ENCODE peak calls at places on chromosomes 11 and 22, in four cellular contexts. M is prostate gland, Z is substantia nigra, F is NCI-H2081 treated with DMSO at 0.1 percent for 48 hours. K is an unnamed sample.

GRCh38 chr11:65960824-65961266 is 689 bp upstream of the SART1 start:
- DNase-seq in M (no peak), Z (no peak), F (no peak), K (no peak)

GRCh38 chr22:24758164-24758799 is 16.2 kb downstream of the PIWIL3 start:
- DNase-seq in M (peak), Z (peak), F (no peak), K (peak)

GRCh38 chr11:971092-971690 is 45.5 kb downstream of the AP2A2 start:
- DNase-seq in M (no peak), Z (no peak), F (no peak), K (no peak)

GRCh38 chr11:88414385-88414861 is 76.9 kb upstream of the CTSC start:
- DNase-seq in M (no peak), Z (no peak), F (no peak), K (no peak)

GRCh38 chr11:83292709-83293435 is 6.7 kb upstream of the CCDC90B start:
- DNase-seq in M (peak), Z (peak), F (no peak), K (no peak)

GRCh38 chr11:71214553-71215371 is 37.6 kb downstream of the SHANK2 start:
- DNase-seq in M (no peak), Z (no peak), F (no peak), K (no peak)

GRCh38 chr11:2316169-2316962 is 14.6 kb downstream of the TSPAN32 start:
- DNase-seq in M (no peak), Z (no peak), F (no peak), K (no peak)

GRCh38 chr11:115698243-115698642 is 194.0 kb upstream of the CADM1 start:
- DNase-seq in M (no peak), Z (no peak), F (no peak), K (no peak)

GRCh38 chr11:116217441-116217840 is 555.3 kb downstream of the BUD13 start:
- DNase-seq in M (no peak), Z (no peak), F (no peak), K (no peak)

GRCh38 chr11:134999490-135000066 is 587.5 kb upstream of the B3GAT1 start:
- DNase-seq in M (no peak), Z (no peak), F (no peak), K (no peak)

GRCh38 chr11:73009972-73010371 is 132.1 kb downstream of the FCHSD2 start:
- DNase-seq in M (no peak), Z (no peak), F (no peak), K (no peak)

GRCh38 chr22:27139935-27140493 is 482.6 kb downstream of the MIAT start:
- DNase-seq in M (no peak), Z (no peak), F (no peak), K (no peak)

K was measured in effector memory CD4-positive, alpha-beta T cell.